ENCODE peak calls at places on chromosome 13, in nine cellular contexts. One of them, this sample, is unnamed.

GRCh38 chr13:28582225-28582891 is 76.6 kb upstream of the POMP start:
- DNase-seq in WTC11: no peak
- DNase-seq in PC-3: no peak
- DNase-seq in mucosa of descending colon: no peak
- DNase-seq in astrocyte of the cerebellum: no peak
- DNase-seq in GM20000: peak
- DNase-seq in HFFc6: no peak
- DNase-seq in foreskin keratinocyte: no peak
- DNase-seq in cardiac fibroblast: no peak
- DNase-seq in this sample: no peak

GRCh38 chr13:21297452-21297851 is 121.0 kb downstream of the MRPL57 start:
- DNase-seq in WTC11: no peak
- DNase-seq in PC-3: no peak
- DNase-seq in mucosa of descending colon: no peak
- DNase-seq in astrocyte of the cerebellum: no peak
- DNase-seq in GM20000: no peak
- DNase-seq in HFFc6: no peak
- DNase-seq in foreskin keratinocyte: no peak
- DNase-seq in cardiac fibroblast: peak
- DNase-seq in this sample: no peak

GRCh38 chr13:101875091-101875490 is 422.6 kb downstream of the ITGBL1 start:
- DNase-seq in WTC11: no peak
- DNase-seq in PC-3: no peak
- DNase-seq in mucosa of descending colon: no peak
- DNase-seq in astrocyte of the cerebellum: no peak
- DNase-seq in GM20000: no peak
- DNase-seq in HFFc6: no peak
- DNase-seq in foreskin keratinocyte: no peak
- DNase-seq in cardiac fibroblast: no peak
- DNase-seq in this sample: no peak

GRCh38 chr13:35768126-35768525 is 291.6 kb upstream of the MAB21L1 start:
- DNase-seq in WTC11: no peak
- DNase-seq in PC-3: no peak
- DNase-seq in mucosa of descending colon: no peak
- DNase-seq in astrocyte of the cerebellum: no peak
- DNase-seq in GM20000: no peak
- DNase-seq in HFFc6: no peak
- DNase-seq in foreskin keratinocyte: no peak
- DNase-seq in cardiac fibroblast: no peak
- DNase-seq in this sample: no peak

GRCh38 chr13:52004508-52005183 is 6.6 kb downstream of the ATP7B start:
- DNase-seq in WTC11: no peak
- DNase-seq in PC-3: no peak
- DNase-seq in mucosa of descending colon: peak
- DNase-seq in astrocyte of the cerebellum: no peak
- DNase-seq in GM20000: no peak
- DNase-seq in HFFc6: no peak
- DNase-seq in foreskin keratinocyte: no peak
- DNase-seq in cardiac fibroblast: no peak
- DNase-seq in this sample: no peak

GRCh38 chr13:98536729-98537128 is 40.2 kb downstream of the STK24 start:
- DNase-seq in WTC11: no peak
- DNase-seq in PC-3: no peak
- DNase-seq in mucosa of descending colon: no peak
- DNase-seq in astrocyte of the cerebellum: no peak
- DNase-seq in GM20000: no peak
- DNase-seq in HFFc6: no peak
- DNase-seq in foreskin keratinocyte: no peak
- DNase-seq in cardiac fibroblast: no peak
- DNase-seq in this sample: no peak

GRCh38 chr13:37923236-37923635 is 53.7 kb upstream of the TRPC4 start:
- DNase-seq in WTC11: no peak
- DNase-seq in PC-3: no peak
- DNase-seq in mucosa of descending colon: no peak
- DNase-seq in astrocyte of the cerebellum: no peak
- DNase-seq in GM20000: no peak
- DNase-seq in HFFc6: no peak
- DNase-seq in foreskin keratinocyte: no peak
- DNase-seq in cardiac fibroblast: no peak
- DNase-seq in this sample: no peak

GRCh38 chr13:58313219-58313618 is 681.7 kb downstream of the PCDH17 start:
- DNase-seq in WTC11: no peak
- DNase-seq in PC-3: no peak
- DNase-seq in mucosa of descending colon: no peak
- DNase-seq in astrocyte of the cerebellum: no peak
- DNase-seq in GM20000: no peak
- DNase-seq in HFFc6: no peak
- DNase-seq in foreskin keratinocyte: no peak
- DNase-seq in cardiac fibroblast: no peak
- DNase-seq in this sample: no peak

GRCh38 chr13:35566340-35566739 is 89.9 kb upstream of the MAB21L1 start:
- DNase-seq in WTC11: no peak
- DNase-seq in PC-3: no peak
- DNase-seq in mucosa of descending colon: no peak
- DNase-seq in astrocyte of the cerebellum: no peak
- DNase-seq in GM20000: no peak
- DNase-seq in HFFc6: no peak
- DNase-seq in foreskin keratinocyte: no peak
- DNase-seq in cardiac fibroblast: no peak
- DNase-seq in this sample: no peak

GRCh38 chr13:105573134-105573533 is 962.3 kb downstream of the EFNB2 start:
- DNase-seq in WTC11: no peak
- DNase-seq in PC-3: peak
- DNase-seq in mucosa of descending colon: no peak
- DNase-seq in astrocyte of the cerebellum: no peak
- DNase-seq in GM20000: no peak
- DNase-seq in HFFc6: no peak
- DNase-seq in foreskin keratinocyte: peak
- DNase-seq in cardiac fibroblast: peak
- DNase-seq in this sample: no peak

GRCh38 chr13:33183431-33184130 is 102.0 kb downstream of the STARD13 start:
- DNase-seq in WTC11: no peak
- DNase-seq in PC-3: no peak
- DNase-seq in mucosa of descending colon: no peak
- DNase-seq in astrocyte of the cerebellum: no peak
- DNase-seq in GM20000: no peak
- DNase-seq in HFFc6: peak
- DNase-seq in foreskin keratinocyte: no peak
- DNase-seq in cardiac fibroblast: peak
- DNase-seq in this sample: no peak

GRCh38 chr13:51768976-51769375 is 35.0 kb downstream of the DHRS12 start:
- DNase-seq in WTC11: no peak
- DNase-seq in PC-3: no peak
- DNase-seq in mucosa of descending colon: no peak
- DNase-seq in astrocyte of the cerebellum: no peak
- DNase-seq in GM20000: no peak
- DNase-seq in HFFc6: no peak
- DNase-seq in foreskin keratinocyte: no peak
- DNase-seq in cardiac fibroblast: no peak
- DNase-seq in this sample: no peak

GRCh38 chr13:23087884-23088283 is 92.9 kb upstream of the SGCG start:
- DNase-seq in WTC11: peak
- DNase-seq in PC-3: peak
- DNase-seq in mucosa of descending colon: no peak
- DNase-seq in astrocyte of the cerebellum: no peak
- DNase-seq in GM20000: peak
- DNase-seq in HFFc6: peak
- DNase-seq in foreskin keratinocyte: peak
- DNase-seq in cardiac fibroblast: peak
- DNase-seq in this sample: no peak
- TF ChIP-seq CTCF in WTC11: no peak
- TF ChIP-seq CTCF in PC-3: peak
- TF ChIP-seq CTCF in mucosa of descending colon: no peak
- TF ChIP-seq CTCF in astrocyte of the cerebellum: peak
- TF ChIP-seq CTCF in GM20000: no peak
- TF ChIP-seq CTCF in HFFc6: peak
- TF ChIP-seq CTCF in foreskin keratinocyte: peak
- TF ChIP-seq CTCF in cardiac fibroblast: peak
- TF ChIP-seq CTCF in this sample: peak

DNA sequence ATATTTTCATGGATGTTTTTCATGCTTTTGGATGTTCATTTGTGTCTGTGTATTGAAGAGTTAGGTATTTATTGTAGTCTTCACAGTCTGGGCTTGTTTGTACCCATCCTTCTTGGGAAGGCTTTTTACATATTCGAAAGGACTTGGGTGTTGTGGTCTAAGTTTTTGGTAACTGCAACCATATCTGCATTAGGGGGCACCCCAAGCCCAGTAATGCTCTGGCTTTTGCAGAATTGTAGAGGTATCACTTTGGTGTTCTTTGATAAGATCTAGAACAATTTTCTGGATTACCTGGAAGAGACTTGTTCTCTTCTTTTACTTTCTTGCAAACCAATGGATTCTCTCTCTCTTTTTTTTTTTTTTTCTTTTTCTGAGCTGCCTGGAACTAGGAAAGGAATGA is 581.3 kb downstream of the DACH1 start:
- DNase-seq in WTC11: no peak
- DNase-seq in PC-3: no peak
- DNase-seq in mucosa of descending colon: no peak
- DNase-seq in astrocyte of the cerebellum: no peak
- DNase-seq in GM20000: no peak
- DNase-seq in HFFc6: no peak
- DNase-seq in foreskin keratinocyte: no peak
- DNase-seq in cardiac fibroblast: peak
- DNase-seq in this sample: no peak
- TF ChIP-seq CTCF in WTC11: no peak
- TF ChIP-seq CTCF in PC-3: no peak
- TF ChIP-seq CTCF in mucosa of descending colon: no peak
- TF ChIP-seq CTCF in astrocyte of the cerebellum: no peak
- TF ChIP-seq CTCF in GM20000: peak
- TF ChIP-seq CTCF in HFFc6: no peak
- TF ChIP-seq CTCF in foreskin keratinocyte: no peak
- TF ChIP-seq CTCF in cardiac fibroblast: no peak
- TF ChIP-seq CTCF in this sample: no peak

GRCh38 chr13:50081899-50082425 is 66.7 kb downstream of the KCNRG start:
- DNase-seq in WTC11: peak
- DNase-seq in PC-3: peak
- DNase-seq in mucosa of descending colon: peak
- DNase-seq in astrocyte of the cerebellum: peak
- DNase-seq in GM20000: peak
- DNase-seq in HFFc6: peak
- DNase-seq in foreskin keratinocyte: peak
- DNase-seq in cardiac fibroblast: peak
- DNase-seq in this sample: peak

GRCh38 chr13:50082426-50083283 is 67.4 kb downstream of the KCNRG start:
- DNase-seq in WTC11: peak
- DNase-seq in PC-3: peak
- DNase-seq in mucosa of descending colon: peak
- DNase-seq in astrocyte of the cerebellum: no peak
- DNase-seq in GM20000: peak
- DNase-seq in HFFc6: peak
- DNase-seq in foreskin keratinocyte: peak
- DNase-seq in cardiac fibroblast: peak
- DNase-seq in this sample: peak

GRCh38 chr13:50080856-50081105 is 65.5 kb downstream of the KCNRG start:
- DNase-seq in WTC11: no peak
- DNase-seq in PC-3: no peak
- DNase-seq in mucosa of descending colon: no peak
- DNase-seq in astrocyte of the cerebellum: no peak
- DNase-seq in GM20000: no peak
- DNase-seq in HFFc6: peak
- DNase-seq in foreskin keratinocyte: peak
- DNase-seq in cardiac fibroblast: peak
- DNase-seq in this sample: no peak

GRCh38 chr13:50081106-50081898 is 66.1 kb downstream of the KCNRG start:
- DNase-seq in WTC11: peak
- DNase-seq in PC-3: no peak
- DNase-seq in mucosa of descending colon: peak
- DNase-seq in astrocyte of the cerebellum: no peak
- DNase-seq in GM20000: peak
- DNase-seq in HFFc6: no peak
- DNase-seq in foreskin keratinocyte: peak
- DNase-seq in cardiac fibroblast: no peak
- DNase-seq in this sample: no peak

GRCh38 chr13:50085063-50085462 is 69.8 kb downstream of the KCNRG start:
- DNase-seq in WTC11: no peak
- DNase-seq in PC-3: peak
- DNase-seq in mucosa of descending colon: no peak
- DNase-seq in astrocyte of the cerebellum: no peak
- DNase-seq in GM20000: no peak
- DNase-seq in HFFc6: peak
- DNase-seq in foreskin keratinocyte: peak
- DNase-seq in cardiac fibroblast: peak
- DNase-seq in this sample: no peak
- TF ChIP-seq CTCF in WTC11: peak
- TF ChIP-seq CTCF in PC-3: peak
- TF ChIP-seq CTCF in mucosa of descending colon: peak
- TF ChIP-seq CTCF in astrocyte of the cerebellum: no peak
- TF ChIP-seq CTCF in GM20000: peak
- TF ChIP-seq CTCF in HFFc6: peak
- TF ChIP-seq CTCF in foreskin keratinocyte: peak
- TF ChIP-seq CTCF in cardiac fibroblast: peak
- TF ChIP-seq CTCF in this sample: peak

DNA sequence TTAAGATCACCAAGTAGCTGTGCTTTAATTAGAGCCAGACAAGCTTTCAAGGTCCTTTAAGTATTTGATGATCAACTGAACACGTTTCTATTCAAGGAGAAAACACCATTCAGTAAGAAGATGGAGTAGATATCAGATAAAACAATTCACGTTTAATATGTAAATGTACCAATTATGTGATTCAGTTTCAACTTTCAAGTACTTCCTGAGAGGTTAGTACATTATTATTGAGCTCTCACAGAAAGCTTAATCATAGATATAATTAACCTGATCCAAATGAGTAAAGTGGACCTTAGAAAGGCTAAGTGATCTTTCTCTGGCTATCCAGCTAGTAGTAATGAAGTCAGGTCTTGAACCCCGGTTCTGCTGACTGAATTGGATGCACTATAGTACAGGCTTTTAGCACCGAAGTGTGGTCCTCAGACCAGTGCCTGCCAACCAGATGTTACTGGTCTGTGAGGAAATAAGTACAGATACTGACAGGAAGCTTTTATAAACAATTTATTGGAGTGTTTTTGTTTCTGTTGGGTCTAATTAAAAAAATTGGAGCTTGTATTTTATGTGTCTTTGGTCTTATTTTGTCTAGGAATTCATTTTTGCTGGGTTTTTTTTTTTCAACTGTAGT is 10.2 kb downstream of the CLN5 start:
- DNase-seq in WTC11: no peak
- DNase-seq in PC-3: no peak
- DNase-seq in mucosa of descending colon: no peak
- DNase-seq in astrocyte of the cerebellum: no peak
- DNase-seq in GM20000: no peak
- DNase-seq in HFFc6: no peak
- DNase-seq in foreskin keratinocyte: no peak
- DNase-seq in cardiac fibroblast: no peak
- DNase-seq in this sample: no peak
- TF ChIP-seq CTCF in WTC11: no peak
- TF ChIP-seq CTCF in PC-3: no peak
- TF ChIP-seq CTCF in mucosa of descending colon: no peak
- TF ChIP-seq CTCF in astrocyte of the cerebellum: no peak
- TF ChIP-seq CTCF in GM20000: no peak
- TF ChIP-seq CTCF in HFFc6: no peak
- TF ChIP-seq CTCF in foreskin keratinocyte: no peak
- TF ChIP-seq CTCF in cardiac fibroblast: no peak
- TF ChIP-seq CTCF in this sample: no peak